ENCODE peak calls at places on chromosomes 2 and 18, in six cellular contexts. F, O, B, T, V and C are unnamed samples.

GRCh38 chr2:175931751-175932295 is 70.2 kb downstream of the LNPK start:
- DNase-seq in F (no peak), O (peak), B (peak), T (no peak), V (no peak), C (peak)

GRCh38 chr2:75592028-75592427 is 31.3 kb upstream of the EVA1A start:
- DNase-seq in F (peak), O (peak), B (peak), T (no peak), V (no peak), C (peak)

GRCh38 chr2:240412211-240412830 is 23.1 kb upstream of the GPC1 start:
- DNase-seq in F (no peak), O (no peak), B (no peak), T (no peak), V (no peak), C (no peak)

GRCh38 chr18:79479114-79479760 is 83.5 kb downstream of the NFATC1 start:
- DNase-seq in F (no peak), O (no peak), B (no peak), T (no peak), V (no peak), C (no peak)

GRCh38 chr2:143426296-143426695 is 297.1 kb downstream of the ARHGAP15 start:
- DNase-seq in F (no peak), O (peak), B (no peak), T (no peak), V (no peak), C (peak)

GRCh38 chr2:20496069-20496468 is 49.2 kb downstream of the RHOB start:
- DNase-seq in F (no peak), O (peak), B (peak), T (no peak), V (no peak), C (peak)

GRCh38 chr2:222427606-222428320 is 3.4 kb downstream of the SGPP2 start:
- DNase-seq in F (peak), O (no peak), B (peak), T (no peak), V (no peak), C (no peak)

GRCh38 chr2:157786663-157787363 is 89.3 kb downstream of the ACVR1 start:
- DNase-seq in F (no peak), O (peak), B (no peak), T (no peak), V (no peak), C (no peak)

GRCh38 chr18:56645415-56646016 is 5.6 kb upstream of the WDR7 start:
- DNase-seq in F (peak), O (no peak), B (peak), T (no peak), V (no peak), C (no peak)

GRCh38 chr2:40004336-40004735 is 225.3 kb upstream of the THUMPD2 start:
- DNase-seq in F (no peak), O (peak), B (no peak), T (no peak), V (no peak), C (peak)

GRCh38 chr18:46628206-46628605 is 28.8 kb downstream of the LOXHD1 start:
- DNase-seq in F (no peak), O (no peak), B (no peak), T (no peak), V (no peak), C (no peak)

GRCh38 chr2:241774419-241775222 is 2.0 kb upstream of the GAL3ST2 start:
- DNase-seq in F (no peak), O (peak), B (no peak), T (no peak), V (no peak), C (peak)

GRCh38 chr2:98134138-98134537 is 47.2 kb downstream of the VWA3B start:
- DNase-seq in F (peak), O (peak), B (no peak), T (peak), V (peak), C (no peak)

GRCh38 chr2:64112016-64112415 is 32.2 kb downstream of the PELI1 start:
- DNase-seq in F (no peak), O (no peak), B (no peak), T (no peak), V (no peak), C (no peak)

GRCh38 chr2:238155051-238155760 is 3.6 kb upstream of the ERFE start:
- DNase-seq in F (no peak), O (peak), B (no peak), T (no peak), V (no peak), C (peak)

GRCh38 chr18:45974088-45974536 is 7.0 kb upstream of the EPG5 start:
- DNase-seq in F (peak), O (peak), B (peak), T (peak), V (peak), C (peak)

GRCh38 chr2:106561803-106562202 is 74.6 kb downstream of the CD8B2 start:
- DNase-seq in F (no peak), O (no peak), B (no peak), T (no peak), V (no peak), C (no peak)

GRCh38 chr2:217147751-217148318 is 288.0 kb upstream of the TNP1 start:
- DNase-seq in F (no peak), O (peak), B (peak), T (no peak), V (no peak), C (no peak)

DNA sequence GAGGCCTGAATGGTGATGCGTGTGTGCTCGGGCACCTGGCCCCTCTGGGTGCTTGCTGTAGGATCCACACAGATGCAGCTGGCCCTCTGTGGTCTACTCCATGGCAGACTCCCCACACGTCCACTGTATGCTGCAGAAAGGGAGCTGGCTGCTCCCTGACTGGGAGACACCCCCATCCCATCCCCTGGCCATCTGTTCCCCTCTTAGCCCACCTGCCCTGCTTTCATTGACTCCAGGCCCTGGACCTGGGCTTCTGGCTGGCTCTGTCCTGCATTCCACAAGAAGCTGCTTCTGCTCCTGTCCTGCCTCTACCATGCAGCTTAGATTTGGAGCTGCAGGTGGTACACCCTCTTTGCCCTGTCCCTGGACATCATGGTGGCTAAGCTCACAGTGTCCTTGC is 80.1 kb downstream of the FHOD3 start:
- DNase-seq in F (no peak), O (no peak), B (no peak), T (no peak), V (no peak), C (no peak)
- TF ChIP-seq CTCF in F (no peak), O (no peak), B (no peak), T (no peak), V (no peak), C (no peak)

GRCh38 chr2:207143131-207143473 is 22.6 kb downstream of the KLF7 start:
- DNase-seq in F (no peak), O (no peak), B (no peak), T (no peak), V (no peak), C (no peak)
- H3K4me3 ChIP-seq in F (peak), O (peak), B (no peak), T (peak), V (peak), C (no peak)

GRCh38 chr2:95316466-95317122 is 19.4 kb downstream of the KCNIP3 start:
- DNase-seq in F (no peak), O (peak), B (no peak), T (no peak), V (no peak), C (peak)
- TF ChIP-seq CTCF in F (no peak), O (peak), B (no peak), T (no peak), V (no peak), C (peak)

DNA sequence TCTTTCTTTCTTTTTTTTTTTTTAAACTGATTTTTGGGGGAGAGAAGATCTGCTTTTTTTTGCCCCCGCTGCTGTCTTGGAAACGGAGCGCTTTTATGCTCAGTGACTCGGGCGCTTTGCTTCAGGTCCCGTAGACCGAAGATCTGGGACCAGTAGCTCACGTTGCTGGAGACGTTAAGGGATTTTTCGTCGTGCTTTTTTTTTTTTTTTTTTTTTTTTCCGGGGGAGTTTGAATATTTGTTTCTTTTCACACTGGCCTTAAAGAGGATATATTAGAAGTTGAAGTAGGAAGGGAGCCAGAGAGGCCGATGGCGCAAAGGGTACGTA is 587 bp downstream of the MEIS1 start:
- DNase-seq in F (no peak), O (no peak), B (no peak), T (no peak), V (no peak), C (no peak)
- H3K4me3 ChIP-seq in F (peak), O (peak), B (peak), T (peak), V (no peak), C (peak)

GRCh38 chr2:71773218-71773617 is 319.9 kb downstream of the DYSF start:
- DNase-seq in F (no peak), O (no peak), B (no peak), T (no peak), V (no peak), C (no peak)

GRCh38 chr2:71776227-71776626 is 322.9 kb downstream of the DYSF start:
- DNase-seq in F (no peak), O (no peak), B (no peak), T (no peak), V (no peak), C (no peak)

GRCh38 chr2:71767663-71768062 is 314.3 kb downstream of the DYSF start:
- DNase-seq in F (no peak), O (no peak), B (no peak), T (no peak), V (no peak), C (no peak)

GRCh38 chr2:71777946-71778345 is 324.6 kb downstream of the DYSF start:
- DNase-seq in F (no peak), O (no peak), B (no peak), T (no peak), V (no peak), C (no peak)

GRCh38 chr2:71772510-71773172 is 319.3 kb downstream of the DYSF start:
- DNase-seq in F (no peak), O (no peak), B (no peak), T (no peak), V (no peak), C (no peak)
- TF ChIP-seq CTCF in F (no peak), O (no peak), B (no peak), T (no peak), V (no peak), C (no peak)